ENCODE peak calls at places on chromosomes 3 and 15, in five cellular contexts. One of them, this sample, is unnamed.
A peak's percentile ranks its signal among the peaks of the same experiment; 100 is the strongest.

GRCh38 chr15:85748729-85749128 is 46.0 kb downstream of the KLHL25 start:
- DNase-seq in fibroblast of mammary gland: no peak
- DNase-seq in PC-9: no peak
- DNase-seq in endothelial cell: no peak
- DNase-seq in HepG2: no peak
- DNase-seq in this sample: no peak

GRCh38 chr3:31980530-31981205 is 394 bp downstream of the OSBPL10 start:
- DNase-seq in PC-9: peak; percentile 76
- DNase-seq in fibroblast of mammary gland: peak; percentile 29
- DNase-seq in HepG2: peak; percentile 54
- DNase-seq in endothelial cell: peak; percentile 70
- DNase-seq in this sample: no peak

GRCh38 chr3:189588818-189589569 is 42.2 kb upstream of the TP63 start:
- DNase-seq in PC-9: no peak
- DNase-seq in endothelial cell: no peak
- DNase-seq in HepG2: no peak
- DNase-seq in fibroblast of mammary gland: no peak
- DNase-seq in this sample: no peak

GRCh38 chr3:194536883-194537637 is 50.3 kb upstream of the ATP13A3 start:
- DNase-seq in endothelial cell: no peak
- DNase-seq in PC-9: peak; percentile 69
- DNase-seq in HepG2: peak; percentile 70
- DNase-seq in fibroblast of mammary gland: no peak
- DNase-seq in this sample: no peak

GRCh38 chr3:182792901-182793662 is at the start of gene ATP11B:
- DNase-seq in HepG2: peak; percentile 32
- DNase-seq in endothelial cell: peak; percentile 62
- DNase-seq in fibroblast of mammary gland: peak; percentile 49
- DNase-seq in PC-9: peak; percentile 84
- DNase-seq in this sample: peak; percentile 58

GRCh38 chr15:63373330-63373729 is 8.3 kb downstream of the CA12 start:
- DNase-seq in HepG2: no peak
- DNase-seq in fibroblast of mammary gland: no peak
- DNase-seq in PC-9: no peak
- DNase-seq in endothelial cell: no peak
- DNase-seq in this sample: no peak

GRCh38 chr3:129650256-129650872 is 43.9 kb upstream of the PLXND1 start:
- DNase-seq in HepG2: peak; percentile 48
- DNase-seq in fibroblast of mammary gland: peak; percentile 90
- DNase-seq in endothelial cell: peak; percentile 69
- DNase-seq in PC-9: peak; percentile 68
- DNase-seq in this sample: peak; percentile 68

GRCh38 chr15:56980474-56980873 is 62.0 kb downstream of the TCF12 start:
- DNase-seq in HepG2: no peak
- DNase-seq in PC-9: no peak
- DNase-seq in fibroblast of mammary gland: no peak
- DNase-seq in endothelial cell: no peak
- DNase-seq in this sample: no peak

GRCh38 chr3:100073555-100074307 is 40.6 kb downstream of the FILIP1L start:
- DNase-seq in endothelial cell: peak; percentile 61
- DNase-seq in fibroblast of mammary gland: peak; percentile 76
- DNase-seq in HepG2: no peak
- DNase-seq in PC-9: no peak
- DNase-seq in this sample: peak; percentile 46

GRCh38 chr15:67116742-67117141 is 51.3 kb downstream of the SMAD3 start:
- DNase-seq in PC-9: no peak
- DNase-seq in fibroblast of mammary gland: no peak
- DNase-seq in endothelial cell: no peak
- DNase-seq in HepG2: peak; percentile 37
- DNase-seq in this sample: peak; percentile 62

GRCh38 chr15:79310985-79311900 is at the start of gene TMED3:
- DNase-seq in fibroblast of mammary gland: peak; percentile 81
- DNase-seq in endothelial cell: peak; percentile 74
- DNase-seq in PC-9: peak; percentile 85
- DNase-seq in HepG2: peak; percentile 85
- DNase-seq in this sample: no peak
- TF ChIP-seq CTCF in fibroblast of mammary gland: no peak
- TF ChIP-seq CTCF in endothelial cell: no peak
- TF ChIP-seq CTCF in PC-9: no peak
- TF ChIP-seq CTCF in HepG2: peak; percentile 74
- TF ChIP-seq CTCF in this sample: no peak

GRCh38 chr15:29124581-29125381 is 144.8 kb downstream of the NSMCE3 start:
- DNase-seq in fibroblast of mammary gland: no peak
- DNase-seq in PC-9: no peak
- DNase-seq in HepG2: no peak
- DNase-seq in endothelial cell: no peak
- DNase-seq in this sample: peak; percentile 36
- TF ChIP-seq CTCF in fibroblast of mammary gland: peak; percentile 4
- TF ChIP-seq CTCF in PC-9: no peak
- TF ChIP-seq CTCF in HepG2: no peak
- TF ChIP-seq CTCF in endothelial cell: no peak
- TF ChIP-seq CTCF in this sample: no peak

GRCh38 chr3:134445095-134445494 is 40.7 kb downstream of the ANAPC13 start:
- DNase-seq in PC-9: no peak
- DNase-seq in HepG2: no peak
- DNase-seq in endothelial cell: no peak
- DNase-seq in fibroblast of mammary gland: no peak
- DNase-seq in this sample: no peak
- TF ChIP-seq CTCF in PC-9: no peak
- TF ChIP-seq CTCF in HepG2: no peak
- TF ChIP-seq CTCF in endothelial cell: no peak
- TF ChIP-seq CTCF in fibroblast of mammary gland: no peak
- TF ChIP-seq CTCF in this sample: no peak

GRCh38 chr3:13657660-13658435 is 108.9 kb downstream of the FBLN2 start:
- DNase-seq in HepG2: no peak
- DNase-seq in endothelial cell: peak; percentile 76
- DNase-seq in fibroblast of mammary gland: peak; percentile 27
- DNase-seq in PC-9: peak; percentile 67
- DNase-seq in this sample: no peak

GRCh38 chr3:13654330-13655073 is 105.6 kb downstream of the FBLN2 start:
- DNase-seq in fibroblast of mammary gland: no peak
- DNase-seq in PC-9: no peak
- DNase-seq in HepG2: no peak
- DNase-seq in endothelial cell: peak; percentile 34
- DNase-seq in this sample: no peak

GRCh38 chr3:13653631-13654279 is 104.8 kb downstream of the FBLN2 start:
- DNase-seq in endothelial cell: no peak
- DNase-seq in HepG2: no peak
- DNase-seq in fibroblast of mammary gland: no peak
- DNase-seq in PC-9: no peak
- DNase-seq in this sample: no peak

GRCh38 chr3:13656584-13657301 is 107.8 kb downstream of the FBLN2 start:
- DNase-seq in endothelial cell: no peak
- DNase-seq in PC-9: no peak
- DNase-seq in HepG2: no peak
- DNase-seq in fibroblast of mammary gland: no peak
- DNase-seq in this sample: no peak

DNA sequence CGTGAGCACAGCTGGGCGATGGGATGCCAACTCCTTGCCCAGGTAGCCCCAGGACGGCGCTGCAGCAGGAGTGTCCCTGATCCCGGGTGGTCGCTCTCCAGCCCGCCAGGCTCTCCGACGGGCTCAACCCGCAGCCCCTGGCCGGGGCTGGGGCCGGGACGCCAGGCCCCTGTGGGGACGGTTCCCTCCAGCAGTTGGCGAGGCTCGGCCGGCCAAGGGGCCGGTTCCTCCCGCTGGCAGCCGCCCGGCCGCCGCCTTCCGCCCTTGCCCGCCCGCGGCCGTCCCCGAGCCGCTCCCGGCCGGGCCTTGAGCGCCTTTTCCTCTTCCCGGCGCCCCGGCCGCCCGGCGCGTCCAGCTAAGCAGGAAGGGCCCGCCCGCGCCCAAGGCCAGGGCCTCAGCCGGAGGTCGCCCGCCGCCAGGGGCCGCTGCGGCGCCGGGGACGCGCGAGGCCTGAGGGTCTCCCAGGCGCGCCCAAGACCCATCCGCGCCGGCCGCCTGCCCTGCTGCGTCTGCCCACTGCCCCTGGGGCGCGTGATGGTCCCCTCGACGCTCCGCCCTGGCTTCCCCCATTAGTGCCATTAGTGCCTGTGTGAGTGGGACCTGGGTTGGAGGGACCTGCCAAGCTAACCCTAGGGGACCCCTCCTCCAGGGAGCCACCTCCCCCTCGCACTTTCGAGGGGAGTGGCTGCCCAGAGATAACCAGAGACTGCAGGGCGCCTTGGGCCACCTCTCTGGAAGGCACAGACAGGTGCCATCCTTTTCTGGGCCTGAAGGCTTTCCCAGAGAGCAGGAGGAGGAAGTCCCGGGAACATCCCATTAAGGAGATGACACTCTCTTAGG is 106.4 kb downstream of the FBLN2 start:
- DNase-seq in HepG2: no peak
- DNase-seq in PC-9: peak; percentile 65
- DNase-seq in fibroblast of mammary gland: peak; percentile 21
- DNase-seq in endothelial cell: peak; percentile 93
- DNase-seq in this sample: no peak
- TF ChIP-seq CTCF in HepG2: peak; percentile 60
- TF ChIP-seq CTCF in PC-9: peak; percentile 68
- TF ChIP-seq CTCF in fibroblast of mammary gland: no peak
- TF ChIP-seq CTCF in endothelial cell: peak; percentile 74
- TF ChIP-seq CTCF in this sample: peak; percentile 42

GRCh38 chr3:121477589-121477988 is 68.2 kb downstream of the POLQ start:
- DNase-seq in PC-9: no peak
- DNase-seq in HepG2: no peak
- DNase-seq in endothelial cell: no peak
- DNase-seq in fibroblast of mammary gland: peak; percentile 92
- DNase-seq in this sample: no peak
- TF ChIP-seq CTCF in PC-9: no peak
- TF ChIP-seq CTCF in HepG2: no peak
- TF ChIP-seq CTCF in endothelial cell: no peak
- TF ChIP-seq CTCF in fibroblast of mammary gland: no peak
- TF ChIP-seq CTCF in this sample: no peak

DNA sequence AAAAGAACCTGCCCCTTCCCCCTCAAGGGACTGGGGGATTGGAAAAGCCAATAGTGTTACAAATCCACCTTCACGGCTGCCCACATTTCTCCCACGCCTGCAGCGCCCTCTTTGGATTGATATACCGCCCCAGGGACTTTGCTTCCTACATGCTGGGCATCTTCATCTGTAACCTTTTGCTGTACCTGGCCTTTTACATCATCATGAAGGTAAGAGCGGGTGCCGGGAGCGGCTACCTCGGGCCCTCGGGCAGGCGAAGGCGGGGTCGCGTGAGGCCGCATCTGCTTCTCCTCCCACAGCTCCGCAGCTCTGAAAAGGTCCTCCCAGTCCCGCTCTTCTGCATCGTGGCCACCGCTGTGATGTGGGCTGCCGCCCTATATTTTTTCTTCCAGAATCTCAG is 73.1 kb downstream of the USF3 start:
- DNase-seq in PC-9: no peak
- DNase-seq in fibroblast of mammary gland: peak; percentile 3
- DNase-seq in endothelial cell: peak; percentile 32
- DNase-seq in HepG2: no peak
- DNase-seq in this sample: no peak
- TF ChIP-seq CTCF in PC-9: no peak
- TF ChIP-seq CTCF in fibroblast of mammary gland: peak; percentile 18
- TF ChIP-seq CTCF in endothelial cell: no peak
- TF ChIP-seq CTCF in HepG2: no peak
- TF ChIP-seq CTCF in this sample: no peak

GRCh38 chr3:52623234-52623792 is 62.4 kb downstream of the PBRM1 start:
- DNase-seq in HepG2: no peak
- DNase-seq in PC-9: no peak
- DNase-seq in endothelial cell: no peak
- DNase-seq in fibroblast of mammary gland: no peak
- DNase-seq in this sample: no peak
- TF ChIP-seq CTCF in HepG2: no peak
- TF ChIP-seq CTCF in PC-9: no peak
- TF ChIP-seq CTCF in endothelial cell: no peak
- TF ChIP-seq CTCF in fibroblast of mammary gland: no peak
- TF ChIP-seq CTCF in this sample: no peak

This sample was measured in CD14-positive monocyte.